ENCODE peak calls at places on chromosomes 1 and 21, in six cellular contexts. K is HEK293T, H is K562, I is GM12878, B is A549, P is HepG2. Z is an unnamed sample.

GRCh38 chr1:70745199-70745598 is 302.4 kb downstream of the PTGER3 start:
- DNase-seq in K (peak; percentile 54), B (no peak), H (no peak), P (peak; percentile 14), I (no peak), Z (no peak)

GRCh38 chr1:118783095-118783758 is 204.9 kb downstream of the TBX15 start:
- DNase-seq in H (no peak), B (no peak), P (no peak), I (no peak), K (no peak), Z (no peak)

GRCh38 chr1:217713223-217713622 is 82.1 kb downstream of the SPATA17 start:
- DNase-seq in K (no peak), I (no peak), B (peak; percentile 50), P (no peak), H (no peak), Z (peak; percentile 72)

GRCh38 chr1:209840611-209841010 is 12.8 kb downstream of the UTP25 start:
- DNase-seq in H (no peak), B (no peak), P (no peak), I (no peak), K (no peak), Z (no peak)

GRCh38 chr1:101163406-101163770 is 73.4 kb upstream of the S1PR1 start:
- DNase-seq in K (no peak), H (no peak), P (no peak), I (no peak), B (no peak), Z (no peak)

GRCh38 chr1:57945045-57945444 is 521.2 kb upstream of the DAB1 start:
- DNase-seq in P (no peak), I (no peak), B (no peak), H (no peak), K (no peak), Z (no peak)

GRCh38 chr1:226625326-226625725 is 76.8 kb downstream of the STUM start:
- DNase-seq in B (no peak), K (no peak), H (no peak), P (no peak), I (no peak), Z (no peak)

GRCh38 chr1:109761227-109762038 is 2.3 kb downstream of the EPS8L3 start:
- DNase-seq in I (no peak), P (no peak), B (no peak), H (no peak), K (no peak), Z (no peak)

GRCh38 chr1:235011064-235011598 is 117.5 kb downstream of the TOMM20 start:
- DNase-seq in P (no peak), H (no peak), B (no peak), K (no peak), I (peak; percentile 84), Z (no peak)

GRCh38 chr1:46211051-46211450 is 7.9 kb downstream of the LURAP1 start:
- DNase-seq in I (no peak), H (no peak), B (no peak), P (no peak), K (no peak), Z (no peak)

GRCh38 chr1:1374068-1374860 is 743 bp downstream of the AURKAIP1 start:
- DNase-seq in P (no peak), B (no peak), I (no peak), H (peak; percentile 65), K (no peak), Z (no peak)

GRCh38 chr1:244730153-244730933 is 77.4 kb downstream of the DESI2 start:
- DNase-seq in I (no peak), P (no peak), H (peak; percentile 4), B (peak; percentile 35), K (no peak), Z (peak; percentile 49)

GRCh38 chr1:247054992-247055415 is 23.6 kb downstream of the ZNF670 start:
- DNase-seq in B (no peak), K (no peak), I (no peak), P (peak; percentile 88), H (no peak), Z (peak; percentile 28)

GRCh38 chr21:43603641-43604504 is 55.4 kb downstream of the HSF2BP start:
- DNase-seq in K (no peak), I (no peak), P (peak; percentile 15), B (peak; percentile 44), H (no peak), Z (peak; percentile 67)

GRCh38 chr1:28682840-28683239 is 14.3 kb downstream of the GMEB1 start:
- DNase-seq in B (no peak), P (no peak), K (no peak), H (peak; percentile 6), I (no peak), Z (peak; percentile 31)

GRCh38 chr21:14923468-14923867 is 141.3 kb downstream of the NRIP1 start:
- DNase-seq in K (no peak), I (no peak), H (no peak), P (no peak), B (no peak), Z (peak; percentile 63)

GRCh38 chr1:183126000-183126366 is 60.1 kb upstream of the LAMC2 start:
- DNase-seq in P (no peak), H (no peak), K (no peak), B (no peak), I (no peak), Z (no peak)

GRCh38 chr21:36806103-36806502 is 107.2 kb downstream of the SIM2 start:
- DNase-seq in B (no peak), H (no peak), P (no peak), K (no peak), I (no peak), Z (peak; percentile 60)

GRCh38 chr21:46482225-46482845 is 23.6 kb downstream of the DIP2A start:
- DNase-seq in P (no peak), H (no peak), I (no peak), B (no peak), K (no peak), Z (no peak)

GRCh38 chr1:55428944-55429931 is 214.1 kb upstream of the USP24 start:
- DNase-seq in I (no peak), K (no peak), P (peak; percentile 100), B (peak; percentile 100), H (no peak), Z (peak; percentile 100)
- TF ChIP-seq BHLHE40 in I (no peak), K (no peak), P (peak; percentile 87), B (no peak), H (no peak), Z (peak; percentile 67)

GRCh38 chr1:59142663-59143487 is 154.0 kb upstream of the FGGY start:
- DNase-seq in P (peak; percentile 72), K (no peak), H (no peak), B (peak; percentile 91), I (no peak), Z (peak; percentile 98)

GRCh38 chr1:59146056-59146455 is 150.8 kb upstream of the FGGY start:
- DNase-seq in H (no peak), P (no peak), K (no peak), B (no peak), I (no peak), Z (no peak)

GRCh38 chr1:59144959-59145358 is 151.9 kb upstream of the FGGY start:
- DNase-seq in K (no peak), B (no peak), I (no peak), P (no peak), H (no peak), Z (no peak)

GRCh38 chr1:59141267-59141863 is 155.5 kb upstream of the FGGY start:
- DNase-seq in B (no peak), I (no peak), H (no peak), P (no peak), K (no peak), Z (no peak)

DNA sequence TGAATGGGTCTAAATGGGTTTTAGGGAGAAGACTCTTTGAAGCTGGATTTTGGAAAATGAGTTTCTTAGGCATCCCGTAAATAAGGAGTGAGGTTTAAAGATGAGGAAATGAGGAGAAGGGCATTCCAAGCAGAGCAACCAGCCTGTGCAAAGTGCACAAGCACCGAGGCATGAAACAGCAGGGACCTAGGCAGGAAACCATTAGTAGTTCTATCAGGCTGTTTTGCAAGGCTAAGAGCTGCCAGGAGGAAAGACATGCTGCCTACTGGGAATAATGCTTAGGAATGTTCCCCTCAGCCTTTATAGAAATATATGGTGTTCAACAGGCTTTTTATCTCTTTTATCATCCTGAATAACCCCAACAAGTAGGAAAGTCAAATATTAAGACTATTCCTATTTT is 153.1 kb upstream of the FGGY start:
- DNase-seq in B (no peak), K (no peak), H (no peak), P (no peak), I (no peak), Z (peak; percentile 41)
- TF ChIP-seq BHLHE40 in B (no peak), K (no peak), H (no peak), P (no peak), I (no peak), Z (no peak)

GRCh38 chr1:174426153-174426552 is 21.6 kb upstream of the GPR52 start:
- DNase-seq in P (no peak), H (no peak), K (no peak), B (no peak), I (no peak), Z (no peak)

GRCh38 chr1:174433451-174433850 is 14.3 kb upstream of the GPR52 start:
- DNase-seq in H (no peak), K (no peak), B (no peak), I (no peak), P (no peak), Z (peak; percentile 89)

GRCh38 chr1:174428739-174429138 is 19.0 kb upstream of the GPR52 start:
- DNase-seq in I (no peak), H (no peak), B (no peak), P (no peak), K (no peak), Z (no peak)

GRCh38 chr1:174425121-174425520 is 22.6 kb upstream of the GPR52 start:
- DNase-seq in B (no peak), I (no peak), H (no peak), P (no peak), K (no peak), Z (no peak)

DNA sequence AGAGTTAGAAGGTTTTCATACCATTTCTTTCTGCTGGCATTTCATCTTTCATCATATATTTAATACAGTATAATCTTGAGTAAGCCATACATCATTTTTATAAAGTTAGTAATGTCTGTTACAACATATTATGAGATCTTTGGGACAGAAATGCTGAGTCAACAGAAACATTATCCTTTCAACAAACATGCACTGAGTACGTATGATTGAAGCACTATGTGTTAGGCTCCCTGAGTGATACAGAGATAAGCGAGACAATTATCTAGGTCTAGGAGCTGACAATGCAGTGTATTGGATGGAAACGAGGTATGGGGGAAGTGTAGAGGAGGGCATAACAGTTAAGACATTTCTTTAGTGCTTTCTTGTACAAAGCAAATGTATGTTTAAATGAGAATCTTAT is 19.7 kb upstream of the GPR52 start:
- DNase-seq in K (peak; percentile 18), H (no peak), I (no peak), B (peak; percentile 3), P (peak; percentile 13), Z (no peak)
- TF ChIP-seq BHLHE40 in K (no peak), H (no peak), I (no peak), B (no peak), P (no peak), Z (no peak)

DNA sequence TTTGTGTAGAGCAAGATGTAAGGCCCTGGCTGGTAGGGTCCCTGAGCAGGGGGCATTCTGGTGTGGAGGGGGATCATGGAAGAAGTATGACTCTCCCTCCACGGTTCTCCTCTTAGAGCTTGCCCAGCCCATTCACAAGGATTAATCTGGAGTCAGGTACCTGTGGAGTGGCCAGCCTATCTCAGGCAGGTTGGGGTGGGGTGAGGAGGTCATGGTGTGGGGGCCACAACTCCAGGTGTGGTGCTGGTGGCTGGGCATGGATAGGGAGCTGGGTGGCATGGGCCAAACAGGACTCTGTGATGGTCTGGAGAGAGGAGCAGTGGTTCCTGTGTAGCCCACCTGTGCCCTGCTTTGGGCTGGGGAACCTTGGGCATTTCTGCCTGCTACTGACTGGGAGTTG is 32.3 kb downstream of the TMCC2 start:
- DNase-seq in B (no peak), H (no peak), K (no peak), I (no peak), P (no peak), Z (no peak)
- TF ChIP-seq BHLHE40 in B (no peak), H (no peak), K (no peak), I (no peak), P (no peak), Z (no peak)

Z was measured in IMR-90.